ENCODE peak calls at places on chromosomes 7 and 10, in ten cellular contexts. One of them, this sample, is unnamed.

GRCh38 chr7:17991866-17992648 is 35.6 kb downstream of the PRPS1L1 start:
- DNase-seq in body of pancreas: no peak
- DNase-seq in MCF 10A: no peak
- DNase-seq in cardiac fibroblast: peak
- DNase-seq in GM13976: no peak
- DNase-seq in lung: no peak
- DNase-seq in PC-3: no peak
- DNase-seq in gastrocnemius medialis: no peak
- DNase-seq in stomach: no peak
- DNase-seq in tibial artery: no peak
- DNase-seq in this sample: no peak

GRCh38 chr7:27129729-27130539 is 623 bp downstream of the HOXA4 start:
- DNase-seq in body of pancreas: no peak
- DNase-seq in tibial artery: no peak
- DNase-seq in PC-3: peak
- DNase-seq in stomach: no peak
- DNase-seq in MCF 10A: no peak
- DNase-seq in GM13976: no peak
- DNase-seq in cardiac fibroblast: no peak
- DNase-seq in lung: no peak
- DNase-seq in gastrocnemius medialis: peak
- DNase-seq in this sample: no peak

GRCh38 chr7:153696242-153696641 is 356.0 kb upstream of the DPP6 start:
- DNase-seq in tibial artery: no peak
- DNase-seq in GM13976: no peak
- DNase-seq in lung: no peak
- DNase-seq in gastrocnemius medialis: no peak
- DNase-seq in PC-3: no peak
- DNase-seq in stomach: no peak
- DNase-seq in cardiac fibroblast: no peak
- DNase-seq in MCF 10A: no peak
- DNase-seq in body of pancreas: no peak
- DNase-seq in this sample: no peak

GRCh38 chr7:128268233-128268632 is 27.2 kb downstream of the LEP start:
- DNase-seq in cardiac fibroblast: no peak
- DNase-seq in tibial artery: no peak
- DNase-seq in stomach: no peak
- DNase-seq in gastrocnemius medialis: no peak
- DNase-seq in PC-3: no peak
- DNase-seq in lung: no peak
- DNase-seq in GM13976: no peak
- DNase-seq in MCF 10A: no peak
- DNase-seq in body of pancreas: no peak
- DNase-seq in this sample: no peak

GRCh38 chr10:98445200-98445812 is 1.4 kb downstream of the HPS1 start:
- DNase-seq in cardiac fibroblast: no peak
- DNase-seq in GM13976: no peak
- DNase-seq in PC-3: no peak
- DNase-seq in body of pancreas: no peak
- DNase-seq in MCF 10A: no peak
- DNase-seq in stomach: no peak
- DNase-seq in lung: no peak
- DNase-seq in tibial artery: no peak
- DNase-seq in gastrocnemius medialis: no peak
- DNase-seq in this sample: peak

GRCh38 chr10:4786043-4786839 is 39.8 kb upstream of the AKR1E2 start:
- DNase-seq in GM13976: no peak
- DNase-seq in gastrocnemius medialis: no peak
- DNase-seq in lung: no peak
- DNase-seq in PC-3: peak
- DNase-seq in tibial artery: no peak
- DNase-seq in cardiac fibroblast: no peak
- DNase-seq in body of pancreas: no peak
- DNase-seq in MCF 10A: no peak
- DNase-seq in stomach: no peak
- DNase-seq in this sample: no peak

GRCh38 chr10:55410415-55410885 is 609.4 kb upstream of the PCDH15 start:
- DNase-seq in body of pancreas: peak
- DNase-seq in PC-3: peak
- DNase-seq in tibial artery: peak
- DNase-seq in cardiac fibroblast: peak
- DNase-seq in GM13976: no peak
- DNase-seq in lung: no peak
- DNase-seq in stomach: no peak
- DNase-seq in MCF 10A: peak
- DNase-seq in gastrocnemius medialis: peak
- DNase-seq in this sample: no peak

GRCh38 chr10:12843296-12843945 is 158.1 kb downstream of the CCDC3 start:
- DNase-seq in lung: no peak
- DNase-seq in PC-3: no peak
- DNase-seq in tibial artery: no peak
- DNase-seq in MCF 10A: no peak
- DNase-seq in GM13976: no peak
- DNase-seq in body of pancreas: no peak
- DNase-seq in cardiac fibroblast: no peak
- DNase-seq in gastrocnemius medialis: no peak
- DNase-seq in stomach: no peak
- DNase-seq in this sample: peak

GRCh38 chr7:142463401-142463850 is 205.6 kb upstream of the PRSS58 start:
- DNase-seq in MCF 10A: no peak
- DNase-seq in PC-3: no peak
- DNase-seq in lung: no peak
- DNase-seq in body of pancreas: no peak
- DNase-seq in cardiac fibroblast: no peak
- DNase-seq in GM13976: no peak
- DNase-seq in tibial artery: no peak
- DNase-seq in stomach: no peak
- DNase-seq in gastrocnemius medialis: no peak
- DNase-seq in this sample: peak

GRCh38 chr10:98135222-98135899 is 904 bp downstream of the R3HCC1L start:
- DNase-seq in PC-3: no peak
- DNase-seq in body of pancreas: no peak
- DNase-seq in cardiac fibroblast: no peak
- DNase-seq in MCF 10A: no peak
- DNase-seq in stomach: no peak
- DNase-seq in GM13976: no peak
- DNase-seq in tibial artery: peak
- DNase-seq in lung: no peak
- DNase-seq in gastrocnemius medialis: no peak
- DNase-seq in this sample: no peak

GRCh38 chr10:73894245-73894971 is 16.5 kb upstream of the PLAU start:
- DNase-seq in MCF 10A: peak
- DNase-seq in stomach: no peak
- DNase-seq in PC-3: peak
- DNase-seq in GM13976: no peak
- DNase-seq in lung: no peak
- DNase-seq in tibial artery: no peak
- DNase-seq in gastrocnemius medialis: no peak
- DNase-seq in body of pancreas: no peak
- DNase-seq in cardiac fibroblast: peak
- DNase-seq in this sample: no peak

GRCh38 chr7:95027181-95027872 is 119.9 kb downstream of the PPP1R9A start:
- DNase-seq in stomach: no peak
- DNase-seq in PC-3: no peak
- DNase-seq in body of pancreas: no peak
- DNase-seq in GM13976: no peak
- DNase-seq in MCF 10A: no peak
- DNase-seq in lung: no peak
- DNase-seq in gastrocnemius medialis: no peak
- DNase-seq in tibial artery: no peak
- DNase-seq in cardiac fibroblast: no peak
- DNase-seq in this sample: no peak

GRCh38 chr7:1781369-1781768 is 111.3 kb downstream of the ELFN1 start:
- DNase-seq in cardiac fibroblast: no peak
- DNase-seq in lung: no peak
- DNase-seq in gastrocnemius medialis: no peak
- DNase-seq in stomach: no peak
- DNase-seq in MCF 10A: no peak
- DNase-seq in tibial artery: no peak
- DNase-seq in GM13976: no peak
- DNase-seq in body of pancreas: no peak
- DNase-seq in PC-3: no peak
- DNase-seq in this sample: peak

GRCh38 chr10:124265776-124266467 is 152.8 kb downstream of the OAT start:
- DNase-seq in stomach: no peak
- DNase-seq in MCF 10A: no peak
- DNase-seq in GM13976: no peak
- DNase-seq in gastrocnemius medialis: peak
- DNase-seq in PC-3: no peak
- DNase-seq in body of pancreas: no peak
- DNase-seq in tibial artery: no peak
- DNase-seq in cardiac fibroblast: no peak
- DNase-seq in lung: no peak
- DNase-seq in this sample: no peak

GRCh38 chr7:75625868-75626267 is 112.9 kb downstream of the HIP1 start:
- DNase-seq in lung: no peak
- DNase-seq in tibial artery: no peak
- DNase-seq in GM13976: no peak
- DNase-seq in stomach: no peak
- DNase-seq in PC-3: no peak
- DNase-seq in MCF 10A: no peak
- DNase-seq in body of pancreas: no peak
- DNase-seq in gastrocnemius medialis: no peak
- DNase-seq in cardiac fibroblast: no peak
- DNase-seq in this sample: no peak

GRCh38 chr10:70617798-70618568 is 15.4 kb upstream of the PRF1 start:
- DNase-seq in MCF 10A: no peak
- DNase-seq in PC-3: peak
- DNase-seq in GM13976: no peak
- DNase-seq in lung: no peak
- DNase-seq in cardiac fibroblast: peak
- DNase-seq in gastrocnemius medialis: no peak
- DNase-seq in body of pancreas: no peak
- DNase-seq in stomach: no peak
- DNase-seq in tibial artery: no peak
- DNase-seq in this sample: no peak

GRCh38 chr10:63438506-63439498 is 27.0 kb downstream of the JMJD1C start:
- DNase-seq in tibial artery: no peak
- DNase-seq in GM13976: no peak
- DNase-seq in lung: no peak
- DNase-seq in cardiac fibroblast: peak
- DNase-seq in PC-3: no peak
- DNase-seq in stomach: no peak
- DNase-seq in body of pancreas: no peak
- DNase-seq in MCF 10A: no peak
- DNase-seq in gastrocnemius medialis: no peak
- DNase-seq in this sample: no peak

GRCh38 chr7:77791336-77791735 is 6.9 kb downstream of the TMEM60 start:
- DNase-seq in MCF 10A: no peak
- DNase-seq in tibial artery: no peak
- DNase-seq in PC-3: peak
- DNase-seq in GM13976: no peak
- DNase-seq in gastrocnemius medialis: no peak
- DNase-seq in lung: no peak
- DNase-seq in cardiac fibroblast: no peak
- DNase-seq in body of pancreas: no peak
- DNase-seq in stomach: no peak
- DNase-seq in this sample: no peak

GRCh38 chr7:28411876-28412662 is at the start of gene CREB5:
- DNase-seq in stomach: no peak
- DNase-seq in body of pancreas: no peak
- DNase-seq in GM13976: no peak
- DNase-seq in cardiac fibroblast: no peak
- DNase-seq in lung: no peak
- DNase-seq in PC-3: peak
- DNase-seq in tibial artery: no peak
- DNase-seq in MCF 10A: no peak
- DNase-seq in gastrocnemius medialis: peak
- DNase-seq in this sample: no peak
- TF ChIP-seq CTCF in stomach: no peak
- TF ChIP-seq CTCF in body of pancreas: no peak
- TF ChIP-seq CTCF in GM13976: peak
- TF ChIP-seq CTCF in cardiac fibroblast: no peak
- TF ChIP-seq CTCF in lung: no peak
- TF ChIP-seq CTCF in PC-3: peak
- TF ChIP-seq CTCF in tibial artery: no peak
- TF ChIP-seq CTCF in MCF 10A: no peak
- TF ChIP-seq CTCF in gastrocnemius medialis: no peak
- TF ChIP-seq CTCF in this sample: peak

GRCh38 chr7:45924283-45924682 is 3.2 kb upstream of the IGFBP3 start:
- DNase-seq in stomach: no peak
- DNase-seq in PC-3: peak
- DNase-seq in tibial artery: peak
- DNase-seq in body of pancreas: peak
- DNase-seq in GM13976: no peak
- DNase-seq in gastrocnemius medialis: no peak
- DNase-seq in MCF 10A: peak
- DNase-seq in cardiac fibroblast: peak
- DNase-seq in lung: no peak
- DNase-seq in this sample: no peak
- TF ChIP-seq CTCF in stomach: no peak
- TF ChIP-seq CTCF in PC-3: no peak
- TF ChIP-seq CTCF in tibial artery: peak
- TF ChIP-seq CTCF in body of pancreas: no peak
- TF ChIP-seq CTCF in GM13976: no peak
- TF ChIP-seq CTCF in gastrocnemius medialis: no peak
- TF ChIP-seq CTCF in MCF 10A: no peak
- TF ChIP-seq CTCF in cardiac fibroblast: peak
- TF ChIP-seq CTCF in lung: no peak
- TF ChIP-seq CTCF in this sample: peak

GRCh38 chr7:149422065-149422913 is 38.6 kb downstream of the ZNF777 start:
- DNase-seq in body of pancreas: peak
- DNase-seq in cardiac fibroblast: peak
- DNase-seq in lung: peak
- DNase-seq in MCF 10A: peak
- DNase-seq in gastrocnemius medialis: peak
- DNase-seq in GM13976: peak
- DNase-seq in tibial artery: no peak
- DNase-seq in PC-3: peak
- DNase-seq in stomach: peak
- DNase-seq in this sample: no peak
- TF ChIP-seq CTCF in body of pancreas: peak
- TF ChIP-seq CTCF in cardiac fibroblast: peak
- TF ChIP-seq CTCF in lung: peak
- TF ChIP-seq CTCF in MCF 10A: peak
- TF ChIP-seq CTCF in gastrocnemius medialis: peak
- TF ChIP-seq CTCF in GM13976: peak
- TF ChIP-seq CTCF in tibial artery: peak
- TF ChIP-seq CTCF in PC-3: peak
- TF ChIP-seq CTCF in stomach: peak
- TF ChIP-seq CTCF in this sample: peak

DNA sequence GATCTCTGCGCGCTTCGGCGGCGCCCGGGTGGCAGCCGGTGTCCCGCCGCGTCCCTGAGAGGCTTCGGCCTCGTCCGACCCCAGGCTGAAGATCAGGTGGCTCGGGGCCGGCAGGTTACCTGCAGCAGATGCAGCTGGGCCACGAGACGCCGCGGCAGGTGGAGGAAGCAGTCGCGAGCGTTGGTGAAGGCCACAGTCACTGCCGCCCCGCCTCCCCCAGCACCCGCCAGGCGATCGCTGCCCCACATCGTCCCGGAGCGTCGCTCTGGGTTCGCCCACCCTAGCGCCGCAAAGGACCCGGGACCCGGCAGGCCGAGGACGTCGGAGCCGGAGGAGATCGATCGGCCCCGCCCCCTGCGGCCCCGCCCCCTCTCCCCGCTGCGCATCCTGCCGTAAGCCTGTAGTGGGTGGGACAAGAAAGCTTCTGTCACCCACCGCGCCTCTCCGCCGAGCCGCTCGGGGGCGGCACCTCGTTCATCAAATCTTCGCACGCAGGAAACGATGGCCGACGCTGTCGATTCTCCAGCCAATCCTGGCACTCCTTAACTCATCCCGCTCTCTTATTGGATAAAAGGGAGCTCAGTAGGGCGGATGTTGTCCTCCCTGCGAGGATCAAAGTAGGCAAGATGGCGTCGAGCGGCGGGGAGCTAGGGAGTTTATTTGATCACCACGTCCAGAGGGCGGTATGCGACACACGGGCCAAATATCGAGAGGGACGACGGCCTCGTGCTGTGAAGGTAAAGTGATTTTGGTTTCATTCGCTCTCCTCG is at the start of the genes PEX1 and RBM48:
- DNase-seq in MCF 10A: peak
- DNase-seq in lung: peak
- DNase-seq in gastrocnemius medialis: peak
- DNase-seq in body of pancreas: peak
- DNase-seq in GM13976: peak
- DNase-seq in PC-3: peak
- DNase-seq in stomach: peak
- DNase-seq in tibial artery: peak
- DNase-seq in cardiac fibroblast: peak
- DNase-seq in this sample: peak
- TF ChIP-seq CTCF in MCF 10A: no peak
- TF ChIP-seq CTCF in lung: peak
- TF ChIP-seq CTCF in gastrocnemius medialis: no peak
- TF ChIP-seq CTCF in body of pancreas: peak
- TF ChIP-seq CTCF in GM13976: peak
- TF ChIP-seq CTCF in PC-3: peak
- TF ChIP-seq CTCF in stomach: peak
- TF ChIP-seq CTCF in tibial artery: peak
- TF ChIP-seq CTCF in cardiac fibroblast: peak
- TF ChIP-seq CTCF in this sample: peak